ENCODE peak calls at places on chromosome 15, in eight cellular contexts. Q is IMR-90; R is tibial artery; T is CD8-positive, alpha-beta T cell; A is stomach; X is GM13976; O is upper lobe of left lung; C is astrocyte of the cerebellum. J is an unnamed sample.

GRCh38 chr15:36363335-36363734 is 216.1 kb upstream of the CDIN1 start:
- DNase-seq in Q (peak), R (no peak), T (no peak), A (no peak), X (no peak), O (no peak), C (no peak), J (no peak)

GRCh38 chr15:74443100-74443909 is 9.5 kb upstream of the SEMA7A start:
- DNase-seq in Q (peak), R (no peak), T (no peak), A (no peak), X (no peak), O (no peak), C (no peak), J (no peak)

GRCh38 chr15:78977591-78978347 is 32.9 kb upstream of the CTSH start:
- DNase-seq in Q (no peak), R (no peak), T (no peak), A (no peak), X (peak), O (no peak), C (no peak), J (no peak)

GRCh38 chr15:97346221-97346620 is 614.3 kb upstream of the ARRDC4 start:
- DNase-seq in Q (no peak), R (no peak), T (no peak), A (no peak), X (no peak), O (no peak), C (no peak), J (no peak)

GRCh38 chr15:32746116-32746857 is 28.5 kb downstream of the GREM1 start:
- DNase-seq in Q (no peak), R (no peak), T (no peak), A (no peak), X (no peak), O (no peak), C (no peak), J (no peak)

GRCh38 chr15:65902373-65902772 is 33.1 kb downstream of the RAB11A start:
- DNase-seq in Q (peak), R (no peak), T (no peak), A (peak), X (peak), O (peak), C (no peak), J (no peak)

GRCh38 chr15:50055333-50056278 is 63.4 kb downstream of the ATP8B4 start:
- DNase-seq in Q (peak), R (no peak), T (no peak), A (no peak), X (no peak), O (no peak), C (peak), J (no peak)

GRCh38 chr15:90640862-90641261 is 76.3 kb upstream of the BLM start:
- DNase-seq in Q (no peak), R (peak), T (no peak), A (no peak), X (no peak), O (no peak), C (no peak), J (no peak)

GRCh38 chr15:53586815-53587214 is 172.6 kb downstream of the WDR72 start:
- DNase-seq in Q (no peak), R (no peak), T (no peak), A (peak), X (peak), O (peak), C (peak), J (peak)

GRCh38 chr15:63991706-63992105 is 54.6 kb downstream of the DAPK2 start:
- DNase-seq in Q (no peak), R (no peak), T (no peak), A (no peak), X (no peak), O (no peak), C (no peak), J (no peak)

GRCh38 chr15:52104532-52105004 is 8.0 kb downstream of the BCL2L10 start:
- DNase-seq in Q (no peak), R (no peak), T (no peak), A (no peak), X (no peak), O (no peak), C (no peak), J (no peak)

GRCh38 chr15:41006479-41006878 is 53.2 kb downstream of the CHAC1 start:
- DNase-seq in Q (no peak), R (no peak), T (no peak), A (no peak), X (no peak), O (no peak), C (no peak), J (no peak)

GRCh38 chr15:37102315-37103021 is 2.1 kb upstream of the MEIS2 start:
- DNase-seq in Q (peak), R (no peak), T (no peak), A (no peak), X (no peak), O (no peak), C (no peak), J (no peak)

GRCh38 chr15:60797444-60798040 is 318.6 kb upstream of the ICE2 start:
- DNase-seq in Q (no peak), R (no peak), T (no peak), A (no peak), X (no peak), O (no peak), C (peak), J (peak)

GRCh38 chr15:52103217-52104207 is 9.1 kb downstream of the BCL2L10 start:
- DNase-seq in Q (peak), R (no peak), T (no peak), A (no peak), X (peak), O (peak), C (peak), J (no peak)

DNA sequence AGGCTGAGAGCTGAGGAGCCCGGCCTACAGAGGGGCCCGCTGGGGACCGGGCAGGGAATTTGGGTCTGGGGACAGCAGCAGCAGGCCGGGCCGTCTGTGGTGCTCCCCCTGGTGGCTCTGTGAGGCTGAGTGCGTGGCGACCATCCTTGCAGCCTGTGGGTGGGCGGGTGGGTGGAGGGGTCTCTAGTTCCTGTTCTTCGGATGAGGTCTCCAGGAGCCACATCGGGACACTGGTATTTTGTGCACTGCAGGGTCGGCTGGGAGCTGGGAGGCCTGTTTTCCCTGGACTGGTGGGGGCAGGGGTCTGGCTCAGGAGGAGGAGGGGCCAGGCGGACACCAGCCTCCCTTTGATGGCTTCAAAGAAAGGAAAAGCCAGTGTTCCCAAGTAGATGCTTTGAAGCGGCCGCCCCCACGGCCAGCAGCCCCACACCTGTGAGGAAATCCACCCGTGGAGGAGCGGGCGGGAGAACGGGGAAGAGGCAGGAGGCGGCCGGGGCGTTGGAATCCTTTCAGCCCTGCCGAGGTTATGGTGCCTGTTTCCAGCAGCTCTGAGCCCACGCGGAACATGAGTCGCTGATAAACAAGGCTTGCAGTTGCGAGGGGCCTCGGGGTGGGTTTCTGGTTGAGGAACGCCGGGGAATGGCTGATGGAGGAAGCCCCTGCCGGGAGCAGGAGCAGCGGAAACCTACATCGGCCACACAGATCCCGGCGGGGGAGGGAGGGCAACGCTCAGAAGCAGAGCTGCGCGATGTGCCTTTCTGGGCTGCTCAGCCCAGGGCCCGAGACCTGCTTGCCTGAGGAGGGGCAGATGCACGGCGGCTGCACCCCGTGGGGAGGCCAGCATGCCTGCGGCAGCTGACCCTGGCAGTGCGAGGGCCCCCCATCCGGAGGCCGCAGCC is 154.3 kb downstream of the NSMCE3 start:
- DNase-seq in Q (no peak), R (no peak), T (peak), A (no peak), X (peak), O (no peak), C (no peak), J (peak)
- TF ChIP-seq CTCF in Q (peak), R (no peak), T (peak), A (no peak), X (no peak), O (no peak), C (peak), J (no peak)

GRCh38 chr15:42490743-42491539 is at the start of gene ZNF106:
- DNase-seq in Q (peak), R (peak), T (peak), A (peak), X (peak), O (peak), C (peak), J (peak)
- TF ChIP-seq CTCF in Q (peak), R (no peak), T (no peak), A (no peak), X (peak), O (no peak), C (peak), J (no peak)

GRCh38 chr15:101210466-101210865 is 41.4 kb downstream of the CHSY1 start:
- DNase-seq in Q (peak), R (no peak), T (no peak), A (no peak), X (no peak), O (no peak), C (no peak), J (no peak)
- TF ChIP-seq CTCF in Q (no peak), R (no peak), T (no peak), A (no peak), X (no peak), O (no peak), C (no peak), J (no peak)

GRCh38 chr15:39016706-39017105 is 452.1 kb upstream of the RASGRP1 start:
- DNase-seq in Q (peak), R (no peak), T (no peak), A (no peak), X (no peak), O (no peak), C (peak), J (no peak)

GRCh38 chr15:39014682-39015081 is 450.1 kb upstream of the RASGRP1 start:
- DNase-seq in Q (no peak), R (no peak), T (no peak), A (no peak), X (no peak), O (no peak), C (no peak), J (no peak)

GRCh38 chr15:39009740-39010139 is 445.1 kb upstream of the RASGRP1 start:
- DNase-seq in Q (no peak), R (no peak), T (no peak), A (no peak), X (no peak), O (no peak), C (no peak), J (no peak)

GRCh38 chr15:39018966-39019365 is 454.4 kb upstream of the RASGRP1 start:
- DNase-seq in Q (peak), R (no peak), T (no peak), A (no peak), X (no peak), O (no peak), C (no peak), J (no peak)

DNA sequence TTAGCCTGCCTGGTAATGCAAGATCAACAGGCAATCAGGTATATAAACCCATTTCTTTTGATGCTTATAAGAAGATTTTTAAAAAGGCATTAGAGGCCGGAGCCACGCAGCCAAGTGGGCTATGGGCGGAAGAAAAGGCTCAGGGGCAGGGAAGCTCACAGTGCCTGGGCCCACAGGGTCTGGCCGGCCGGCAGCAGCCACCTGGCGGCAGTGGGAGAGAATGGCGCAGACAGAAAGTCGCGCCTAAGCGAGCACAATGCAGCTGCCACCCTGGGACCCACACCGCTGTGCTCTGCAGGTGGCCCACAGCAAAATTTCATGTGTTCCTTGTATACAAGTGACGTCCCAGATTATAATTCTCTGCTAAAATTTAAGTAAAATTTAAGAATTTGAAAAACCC is 448.6 kb upstream of the RASGRP1 start:
- DNase-seq in Q (no peak), R (no peak), T (no peak), A (no peak), X (no peak), O (no peak), C (no peak), J (no peak)
- TF ChIP-seq CTCF in Q (no peak), R (no peak), T (no peak), A (no peak), X (no peak), O (no peak), C (no peak), J (no peak)

DNA sequence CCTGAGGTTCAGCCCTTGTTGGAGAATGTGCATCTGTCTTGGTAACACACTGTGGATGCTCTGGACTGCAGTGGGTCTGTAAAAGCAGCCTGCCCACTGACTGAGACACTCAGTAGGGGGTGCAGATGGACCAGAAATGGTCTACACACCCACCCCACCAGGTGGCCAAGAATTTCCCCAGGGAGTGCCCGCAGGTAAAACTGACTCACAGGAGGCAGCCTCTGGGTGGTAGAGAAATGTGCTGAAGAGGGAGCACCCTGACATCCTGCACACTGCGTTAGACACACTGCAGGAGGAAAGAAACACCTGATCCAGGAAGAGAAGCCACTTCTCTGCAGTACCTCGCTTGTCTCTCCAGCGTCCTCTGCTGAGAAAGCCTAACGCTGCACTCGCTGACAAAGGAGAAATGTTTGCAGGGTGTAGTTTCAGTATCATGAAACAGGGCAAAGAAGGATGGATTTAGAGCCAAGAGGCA is 109.5 kb upstream of the ABHD17C start:
- DNase-seq in Q (no peak), R (peak), T (no peak), A (peak), X (no peak), O (peak), C (no peak), J (no peak)
- TF ChIP-seq CTCF in Q (no peak), R (no peak), T (no peak), A (no peak), X (no peak), O (no peak), C (no peak), J (no peak)

DNA sequence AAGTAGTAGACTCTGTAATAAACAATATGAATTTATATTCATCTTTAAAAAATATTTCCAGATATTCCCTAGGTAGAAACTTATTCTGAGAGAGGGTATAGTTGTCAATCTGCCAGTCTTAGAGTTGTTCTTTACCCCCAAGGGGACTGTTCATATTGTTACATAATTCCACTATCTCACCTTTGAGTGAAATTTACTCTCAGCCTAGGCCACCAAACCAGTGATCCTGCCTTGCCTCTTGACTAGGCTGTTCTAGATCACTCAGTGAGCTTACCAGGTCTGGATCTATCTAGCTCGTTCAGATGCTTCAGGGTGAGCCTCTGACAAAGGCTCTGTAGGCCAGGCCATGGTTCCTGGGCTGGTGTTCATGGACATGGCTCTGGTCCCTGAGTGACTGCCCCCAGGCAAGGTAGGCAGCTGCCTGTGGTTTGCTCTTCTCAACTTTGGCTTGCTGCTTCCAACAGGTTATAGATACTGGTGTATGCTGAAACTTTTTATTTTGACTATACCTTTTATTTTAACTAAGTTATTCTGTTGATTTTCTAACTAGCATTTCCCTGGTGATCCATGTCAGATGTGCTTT is 27.6 kb downstream of the ZNF592 start:
- DNase-seq in Q (no peak), R (no peak), T (no peak), A (no peak), X (no peak), O (no peak), C (no peak), J (no peak)
- TF ChIP-seq CTCF in Q (no peak), R (no peak), T (no peak), A (no peak), X (no peak), O (no peak), C (no peak), J (no peak)

DNA sequence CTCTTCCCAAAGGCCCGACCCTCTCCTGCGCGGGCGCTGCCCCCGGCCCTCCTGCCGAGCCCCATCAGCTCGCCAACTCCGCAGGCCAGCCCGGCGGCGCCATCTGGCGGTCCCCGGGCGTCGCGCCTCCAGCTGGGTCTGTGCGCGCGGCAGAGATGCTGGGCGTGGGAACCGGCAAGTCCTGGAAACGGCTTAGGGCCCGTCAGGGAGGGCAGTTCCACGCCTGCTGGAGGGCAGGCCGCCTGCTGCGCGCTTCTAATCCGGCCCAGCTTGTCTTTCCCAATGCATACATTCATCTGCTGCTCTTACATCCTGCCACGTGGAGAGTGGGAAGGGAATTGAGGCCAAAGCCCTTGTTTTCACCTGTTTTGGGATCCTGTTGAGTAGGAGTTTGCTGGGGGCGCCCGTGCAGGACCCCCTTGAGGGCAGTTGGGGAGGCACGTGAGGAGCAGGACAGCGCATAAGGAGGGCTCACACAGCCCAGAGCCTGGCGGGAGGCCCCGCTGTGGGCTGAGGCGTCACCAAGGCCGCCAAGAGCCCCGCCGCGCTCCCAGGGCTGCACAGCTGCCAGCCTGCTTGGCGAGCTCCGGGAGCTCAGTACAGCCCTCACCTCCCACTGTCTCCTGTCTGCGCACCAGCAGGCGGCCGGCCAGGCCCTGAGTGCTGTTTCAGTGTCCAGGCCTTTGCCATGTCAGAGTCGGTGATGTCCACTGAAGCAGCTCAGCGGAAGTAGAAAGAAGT is 165.6 kb downstream of the NSMCE3 start:
- DNase-seq in Q (peak), R (no peak), T (no peak), A (peak), X (peak), O (peak), C (peak), J (peak)
- TF ChIP-seq CTCF in Q (peak), R (peak), T (peak), A (peak), X (peak), O (peak), C (peak), J (no peak)

J was measured in pancreas.